ENCODE peak calls at places on chromosomes 13 and 19, in ten cellular contexts. F, E, N, G, Z, J, B, C, O and Q are unnamed samples.

GRCh38 chr13:99484405-99484981 is 16.8 kb upstream of the TM9SF2 start:
- DNase-seq in F (no peak), E (no peak), N (no peak), G (no peak), Z (no peak), J (no peak), B (peak), C (peak), O (no peak), Q (peak)

GRCh38 chr13:38262211-38262610 is 87.4 kb upstream of the UFM1 start:
- DNase-seq in F (no peak), E (no peak), N (no peak), G (no peak), Z (no peak), J (no peak), B (peak), C (no peak), O (no peak), Q (no peak)

GRCh38 chr19:6060600-6061391 is 49.5 kb downstream of the RFX2 start:
- DNase-seq in F (no peak), E (peak), N (peak), G (peak), Z (no peak), J (peak), B (no peak), C (peak), O (no peak), Q (no peak)

GRCh38 chr13:26688286-26688685 is 72.3 kb downstream of the GPR12 start:
- DNase-seq in F (no peak), E (no peak), N (no peak), G (no peak), Z (no peak), J (no peak), B (no peak), C (no peak), O (no peak), Q (no peak)

GRCh38 chr13:27967203-27967735 is 1.8 kb downstream of the CDX2 start:
- DNase-seq in F (no peak), E (no peak), N (no peak), G (no peak), Z (no peak), J (no peak), B (no peak), C (no peak), O (peak), Q (no peak)

GRCh38 chr19:17086129-17086528 is 10.6 kb downstream of the MYO9B start:
- DNase-seq in F (no peak), E (no peak), N (no peak), G (no peak), Z (no peak), J (no peak), B (no peak), C (no peak), O (no peak), Q (no peak)

GRCh38 chr13:99124695-99125334 is 75.8 kb upstream of the UBAC2 start:
- DNase-seq in F (no peak), E (no peak), N (no peak), G (peak), Z (no peak), J (peak), B (peak), C (peak), O (peak), Q (no peak)

GRCh38 chr19:593505-593904 is 3.8 kb downstream of the HCN2 start:
- DNase-seq in F (no peak), E (no peak), N (no peak), G (no peak), Z (no peak), J (no peak), B (no peak), C (no peak), O (no peak), Q (no peak)

GRCh38 chr13:42575938-42576337 is 2.0 kb downstream of the TNFSF11 start:
- DNase-seq in F (no peak), E (no peak), N (no peak), G (no peak), Z (no peak), J (no peak), B (no peak), C (no peak), O (no peak), Q (no peak)

GRCh38 chr19:4208385-4209094 is 20.8 kb upstream of the EBI3 start:
- DNase-seq in F (no peak), E (no peak), N (no peak), G (peak), Z (no peak), J (no peak), B (peak), C (no peak), O (peak), Q (no peak)

GRCh38 chr19:35357867-35358573 is at the start of gene FFAR3:
- DNase-seq in F (no peak), E (no peak), N (peak), G (no peak), Z (no peak), J (no peak), B (no peak), C (no peak), O (peak), Q (no peak)

GRCh38 chr19:16316506-16316882 is 8.1 kb upstream of the KLF2 start:
- DNase-seq in F (no peak), E (no peak), N (no peak), G (no peak), Z (no peak), J (no peak), B (peak), C (no peak), O (no peak), Q (no peak)

GRCh38 chr19:4393947-4394590 is 6.3 kb downstream of the SH3GL1 start:
- DNase-seq in F (no peak), E (peak), N (no peak), G (no peak), Z (no peak), J (no peak), B (no peak), C (no peak), O (no peak), Q (no peak)

GRCh38 chr13:106534844-106535551 is 464 bp downstream of the EFNB2 start:
- DNase-seq in F (no peak), E (no peak), N (no peak), G (peak), Z (no peak), J (no peak), B (no peak), C (peak), O (peak), Q (no peak)

GRCh38 chr19:33186835-33187540 is 7.1 kb upstream of the LRP3 start:
- DNase-seq in F (no peak), E (no peak), N (no peak), G (no peak), Z (no peak), J (no peak), B (no peak), C (no peak), O (no peak), Q (no peak)

GRCh38 chr19:5690125-5690954 is at the start of gene RPL36:
- DNase-seq in F (peak), E (peak), N (peak), G (peak), Z (peak), J (peak), B (peak), C (peak), O (peak), Q (peak)

GRCh38 chr19:19021115-19021514 is 12.2 kb downstream of the SUGP2 start:
- DNase-seq in F (no peak), E (no peak), N (no peak), G (peak), Z (no peak), J (no peak), B (peak), C (no peak), O (no peak), Q (no peak)

GRCh38 chr13:50678464-50679162 is 164.9 kb downstream of the DLEU7 start:
- DNase-seq in F (no peak), E (peak), N (no peak), G (peak), Z (no peak), J (peak), B (peak), C (no peak), O (no peak), Q (no peak)

GRCh38 chr13:83883061-83883523 is 818 bp upstream of the SLITRK1 start:
- DNase-seq in F (no peak), E (no peak), N (no peak), G (no peak), Z (no peak), J (no peak), B (no peak), C (no peak), O (no peak), Q (no peak)

GRCh38 chr13:70623260-70623659 is 515.0 kb upstream of the KLHL1 start:
- DNase-seq in F (no peak), E (no peak), N (no peak), G (peak), Z (no peak), J (no peak), B (no peak), C (no peak), O (peak), Q (no peak)

GRCh38 chr13:88097541-88097940 is 426.4 kb downstream of the SLITRK5 start:
- DNase-seq in F (no peak), E (no peak), N (no peak), G (no peak), Z (no peak), J (no peak), B (no peak), C (no peak), O (no peak), Q (no peak)

GRCh38 chr19:3319643-3320353 is 46.6 kb upstream of the NFIC start:
- DNase-seq in F (no peak), E (no peak), N (no peak), G (no peak), Z (no peak), J (no peak), B (peak), C (no peak), O (no peak), Q (no peak)

GRCh38 chr19:1478934-1479707 is at the start of gene C19orf25:
- DNase-seq in F (peak), E (peak), N (peak), G (peak), Z (peak), J (peak), B (peak), C (peak), O (peak), Q (peak)

GRCh38 chr19:3042545-3043267 is 13.6 kb upstream of the TLE2 start:
- DNase-seq in F (no peak), E (no peak), N (no peak), G (no peak), Z (no peak), J (no peak), B (no peak), C (no peak), O (no peak), Q (no peak)

GRCh38 chr19:13090511-13091231 is 12.0 kb downstream of the LYL1 start:
- DNase-seq in F (no peak), E (no peak), N (peak), G (no peak), Z (no peak), J (no peak), B (no peak), C (no peak), O (no peak), Q (no peak)

GRCh38 chr19:9943744-9944143 is 7.4 kb upstream of the OLFM2 start:
- DNase-seq in F (no peak), E (no peak), N (no peak), G (no peak), Z (no peak), J (no peak), B (no peak), C (no peak), O (no peak), Q (no peak)

GRCh38 chr13:82356667-82357066 is 1525.6 kb downstream of the SLITRK1 start:
- DNase-seq in F (no peak), E (no peak), N (no peak), G (peak), Z (no peak), J (no peak), B (no peak), C (no peak), O (no peak), Q (no peak)

GRCh38 chr13:37899753-37900152 is 30.2 kb upstream of the TRPC4 start:
- DNase-seq in F (no peak), E (no peak), N (no peak), G (no peak), Z (no peak), J (no peak), B (no peak), C (no peak), O (no peak), Q (no peak)

GRCh38 chr19:32123355-32123940 is 222.0 kb upstream of the ZNF507 start:
- DNase-seq in F (no peak), E (no peak), N (no peak), G (no peak), Z (no peak), J (no peak), B (no peak), C (no peak), O (no peak), Q (no peak)

GRCh38 chr19:1840541-1841115 is 7.7 kb downstream of the REXO1 start:
- DNase-seq in F (no peak), E (no peak), N (no peak), G (no peak), Z (no peak), J (no peak), B (no peak), C (no peak), O (no peak), Q (no peak)

GRCh38 chr13:106424805-106425204 is 110.7 kb downstream of the EFNB2 start:
- DNase-seq in F (no peak), E (no peak), N (no peak), G (no peak), Z (no peak), J (no peak), B (no peak), C (no peak), O (no peak), Q (no peak)